ENCODE peak calls at places on chromosomes 16 and 17, in seven cellular contexts. One of them, this sample, is unnamed.

GRCh38 chr17:57342141-57342540 is 85.8 kb downstream of the MSI2 start:
- DNase-seq in neural crest cell: no peak
- DNase-seq in NCI-H1436 treated with DMSO at 0.1 percent for 48 hours: no peak
- DNase-seq in pulmonary artery endothelial cell: no peak
- DNase-seq in testis: no peak
- DNase-seq in NCI-H1105: no peak
- DNase-seq in NCI-H1694 treated with DMSO at 0.1 percent for 48 hours: no peak
- DNase-seq in this sample: no peak

GRCh38 chr16:27232061-27232841 is 28.9 kb downstream of the KDM8 start:
- DNase-seq in NCI-H1436 treated with DMSO at 0.1 percent for 48 hours: no peak
- DNase-seq in pulmonary artery endothelial cell: no peak
- DNase-seq in neural crest cell: no peak
- DNase-seq in NCI-H1105: no peak
- DNase-seq in NCI-H1694 treated with DMSO at 0.1 percent for 48 hours: no peak
- DNase-seq in testis: no peak
- DNase-seq in this sample: no peak

GRCh38 chr17:2405247-2405926 is 4.5 kb upstream of the MNT start:
- DNase-seq in NCI-H1694 treated with DMSO at 0.1 percent for 48 hours: no peak
- DNase-seq in NCI-H1105: no peak
- DNase-seq in testis: peak
- DNase-seq in neural crest cell: no peak
- DNase-seq in pulmonary artery endothelial cell: no peak
- DNase-seq in NCI-H1436 treated with DMSO at 0.1 percent for 48 hours: no peak
- DNase-seq in this sample: peak

GRCh38 chr17:55820675-55821074 is 69.8 kb downstream of the PCTP start:
- DNase-seq in NCI-H1105: no peak
- DNase-seq in NCI-H1436 treated with DMSO at 0.1 percent for 48 hours: no peak
- DNase-seq in pulmonary artery endothelial cell: no peak
- DNase-seq in testis: no peak
- DNase-seq in NCI-H1694 treated with DMSO at 0.1 percent for 48 hours: no peak
- DNase-seq in neural crest cell: no peak
- DNase-seq in this sample: no peak

GRCh38 chr17:6488008-6488539 is 43.8 kb downstream of the PIMREG start:
- DNase-seq in NCI-H1436 treated with DMSO at 0.1 percent for 48 hours: no peak
- DNase-seq in neural crest cell: no peak
- DNase-seq in NCI-H1694 treated with DMSO at 0.1 percent for 48 hours: no peak
- DNase-seq in pulmonary artery endothelial cell: no peak
- DNase-seq in NCI-H1105: no peak
- DNase-seq in testis: no peak
- DNase-seq in this sample: no peak

GRCh38 chr16:80058236-80058635 is 457.7 kb upstream of the MAF start:
- DNase-seq in pulmonary artery endothelial cell: no peak
- DNase-seq in NCI-H1694 treated with DMSO at 0.1 percent for 48 hours: peak
- DNase-seq in NCI-H1436 treated with DMSO at 0.1 percent for 48 hours: no peak
- DNase-seq in neural crest cell: no peak
- DNase-seq in testis: peak
- DNase-seq in NCI-H1105: no peak
- DNase-seq in this sample: no peak

GRCh38 chr17:64154321-64155089 is 24.6 kb upstream of the ERN1 start:
- DNase-seq in neural crest cell: no peak
- DNase-seq in NCI-H1105: no peak
- DNase-seq in NCI-H1694 treated with DMSO at 0.1 percent for 48 hours: no peak
- DNase-seq in testis: no peak
- DNase-seq in NCI-H1436 treated with DMSO at 0.1 percent for 48 hours: no peak
- DNase-seq in pulmonary artery endothelial cell: no peak
- DNase-seq in this sample: no peak

GRCh38 chr17:67682196-67682595 is 35.5 kb upstream of the NOL11 start:
- DNase-seq in neural crest cell: no peak
- DNase-seq in NCI-H1436 treated with DMSO at 0.1 percent for 48 hours: peak
- DNase-seq in pulmonary artery endothelial cell: no peak
- DNase-seq in NCI-H1694 treated with DMSO at 0.1 percent for 48 hours: no peak
- DNase-seq in NCI-H1105: no peak
- DNase-seq in testis: no peak
- DNase-seq in this sample: no peak

GRCh38 chr16:14280541-14280940 is 209.4 kb downstream of the MRTFB start:
- DNase-seq in pulmonary artery endothelial cell: no peak
- DNase-seq in neural crest cell: no peak
- DNase-seq in NCI-H1436 treated with DMSO at 0.1 percent for 48 hours: no peak
- DNase-seq in NCI-H1694 treated with DMSO at 0.1 percent for 48 hours: no peak
- DNase-seq in NCI-H1105: no peak
- DNase-seq in testis: no peak
- DNase-seq in this sample: no peak

GRCh38 chr17:42878123-42878880 is 22.3 kb upstream of the G6PC1 start:
- DNase-seq in pulmonary artery endothelial cell: no peak
- DNase-seq in NCI-H1105: no peak
- DNase-seq in neural crest cell: no peak
- DNase-seq in testis: no peak
- DNase-seq in NCI-H1694 treated with DMSO at 0.1 percent for 48 hours: no peak
- DNase-seq in NCI-H1436 treated with DMSO at 0.1 percent for 48 hours: no peak
- DNase-seq in this sample: no peak

GRCh38 chr17:40598928-40599627 is 33.8 kb upstream of the CCR7 start:
- DNase-seq in pulmonary artery endothelial cell: no peak
- DNase-seq in NCI-H1694 treated with DMSO at 0.1 percent for 48 hours: no peak
- DNase-seq in NCI-H1105: no peak
- DNase-seq in NCI-H1436 treated with DMSO at 0.1 percent for 48 hours: peak
- DNase-seq in testis: no peak
- DNase-seq in neural crest cell: no peak
- DNase-seq in this sample: no peak

GRCh38 chr17:58084317-58084981 is 1.2 kb downstream of the DYNLL2 start:
- DNase-seq in neural crest cell: no peak
- DNase-seq in NCI-H1694 treated with DMSO at 0.1 percent for 48 hours: peak
- DNase-seq in pulmonary artery endothelial cell: no peak
- DNase-seq in NCI-H1436 treated with DMSO at 0.1 percent for 48 hours: no peak
- DNase-seq in testis: peak
- DNase-seq in NCI-H1105: peak
- DNase-seq in this sample: peak

GRCh38 chr17:35588196-35588920 is 1.2 kb downstream of the AP2B1 start:
- DNase-seq in neural crest cell: no peak
- DNase-seq in testis: no peak
- DNase-seq in NCI-H1105: no peak
- DNase-seq in NCI-H1694 treated with DMSO at 0.1 percent for 48 hours: no peak
- DNase-seq in NCI-H1436 treated with DMSO at 0.1 percent for 48 hours: no peak
- DNase-seq in pulmonary artery endothelial cell: no peak
- DNase-seq in this sample: peak

GRCh38 chr16:81174644-81175324 is 63.7 kb upstream of the BCO1 start:
- DNase-seq in neural crest cell: no peak
- DNase-seq in NCI-H1694 treated with DMSO at 0.1 percent for 48 hours: no peak
- DNase-seq in NCI-H1436 treated with DMSO at 0.1 percent for 48 hours: no peak
- DNase-seq in testis: no peak
- DNase-seq in NCI-H1105: no peak
- DNase-seq in pulmonary artery endothelial cell: no peak
- DNase-seq in this sample: no peak